ENCODE peak calls at places on chromosomes 3 and 15, in nine cellular contexts. U is AG04449, W is HCT116, S is tibial nerve, K is brain microvascular endothelial cell, Z is NB4, I is neural progenitor cell, B is cardiac muscle cell, V is dorsolateral prefrontal cortex. H is an unnamed sample.

GRCh38 chr15:52780172-52780980 is 9.8 kb downstream of the ONECUT1 start:
- DNase-seq in U (no peak), W (peak), S (peak), K (peak), Z (peak), I (peak), B (peak), V (peak), H (peak)

GRCh38 chr3:137041251-137041650 is 83.5 kb downstream of the IL20RB start:
- DNase-seq in U (no peak), W (no peak), S (no peak), K (no peak), Z (no peak), I (no peak), B (no peak), V (no peak), H (no peak)

GRCh38 chr3:31503456-31503855 is 29.3 kb upstream of the STT3B start:
- DNase-seq in U (no peak), W (no peak), S (no peak), K (no peak), Z (no peak), I (no peak), B (no peak), V (no peak), H (no peak)

GRCh38 chr15:92879949-92880725 is 20.0 kb upstream of the CHD2 start:
- DNase-seq in U (no peak), W (no peak), S (no peak), K (no peak), Z (no peak), I (peak), B (no peak), V (no peak), H (no peak)

GRCh38 chr3:111749171-111750170 is 109.6 kb upstream of the PHLDB2 start:
- DNase-seq in U (no peak), W (no peak), S (no peak), K (no peak), Z (no peak), I (no peak), B (no peak), V (no peak), H (no peak)

GRCh38 chr3:16343101-16343500 is 78.1 kb downstream of the OXNAD1 start:
- DNase-seq in U (no peak), W (no peak), S (no peak), K (no peak), Z (no peak), I (no peak), B (no peak), V (no peak), H (no peak)

GRCh38 chr3:9122732-9123364 is 126.6 kb downstream of the SRGAP3 start:
- DNase-seq in U (no peak), W (no peak), S (no peak), K (no peak), Z (no peak), I (no peak), B (no peak), V (no peak), H (no peak)

GRCh38 chr3:47781326-47781684 is 388 bp downstream of the SMARCC1 start:
- DNase-seq in U (no peak), W (no peak), S (peak), K (peak), Z (peak), I (peak), B (peak), V (peak), H (peak)

GRCh38 chr3:16883726-16884083 is 1.1 kb upstream of the PLCL2 start:
- DNase-seq in U (no peak), W (no peak), S (peak), K (no peak), Z (no peak), I (no peak), B (no peak), V (no peak), H (no peak)

GRCh38 chr3:28273837-28274236 is 32.4 kb downstream of the CMC1 start:
- DNase-seq in U (no peak), W (no peak), S (no peak), K (no peak), Z (no peak), I (no peak), B (no peak), V (no peak), H (no peak)

GRCh38 chr3:114499986-114500385 is 206.2 kb downstream of the TIGIT start:
- DNase-seq in U (no peak), W (no peak), S (no peak), K (peak), Z (no peak), I (no peak), B (no peak), V (no peak), H (no peak)

GRCh38 chr3:160205606-160206005 is 19.6 kb upstream of the C3orf80 start:
- DNase-seq in U (no peak), W (no peak), S (no peak), K (no peak), Z (no peak), I (no peak), B (no peak), V (no peak), H (no peak)

GRCh38 chr3:160213181-160213580 is 12.0 kb upstream of the C3orf80 start:
- DNase-seq in U (no peak), W (no peak), S (no peak), K (no peak), Z (no peak), I (no peak), B (no peak), V (no peak), H (no peak)

GRCh38 chr3:160210799-160211221 is 14.4 kb upstream of the C3orf80 start:
- DNase-seq in U (peak), W (peak), S (no peak), K (peak), Z (peak), I (no peak), B (no peak), V (no peak), H (no peak)
- TF ChIP-seq CTCF in U (peak), W (peak), S (no peak), K (peak), Z (peak), I (peak), B (peak), V (no peak), H (no peak)

GRCh38 chr15:74789741-74790079 is 7.8 kb downstream of the CSK start:
- DNase-seq in U (no peak), W (no peak), S (no peak), K (no peak), Z (no peak), I (no peak), B (no peak), V (no peak), H (no peak)
- H3K4me3 ChIP-seq in U (no peak), W (no peak), S (no peak), K (no peak), Z (peak), I (no peak), B (no peak), V (no peak), H (peak)

DNA sequence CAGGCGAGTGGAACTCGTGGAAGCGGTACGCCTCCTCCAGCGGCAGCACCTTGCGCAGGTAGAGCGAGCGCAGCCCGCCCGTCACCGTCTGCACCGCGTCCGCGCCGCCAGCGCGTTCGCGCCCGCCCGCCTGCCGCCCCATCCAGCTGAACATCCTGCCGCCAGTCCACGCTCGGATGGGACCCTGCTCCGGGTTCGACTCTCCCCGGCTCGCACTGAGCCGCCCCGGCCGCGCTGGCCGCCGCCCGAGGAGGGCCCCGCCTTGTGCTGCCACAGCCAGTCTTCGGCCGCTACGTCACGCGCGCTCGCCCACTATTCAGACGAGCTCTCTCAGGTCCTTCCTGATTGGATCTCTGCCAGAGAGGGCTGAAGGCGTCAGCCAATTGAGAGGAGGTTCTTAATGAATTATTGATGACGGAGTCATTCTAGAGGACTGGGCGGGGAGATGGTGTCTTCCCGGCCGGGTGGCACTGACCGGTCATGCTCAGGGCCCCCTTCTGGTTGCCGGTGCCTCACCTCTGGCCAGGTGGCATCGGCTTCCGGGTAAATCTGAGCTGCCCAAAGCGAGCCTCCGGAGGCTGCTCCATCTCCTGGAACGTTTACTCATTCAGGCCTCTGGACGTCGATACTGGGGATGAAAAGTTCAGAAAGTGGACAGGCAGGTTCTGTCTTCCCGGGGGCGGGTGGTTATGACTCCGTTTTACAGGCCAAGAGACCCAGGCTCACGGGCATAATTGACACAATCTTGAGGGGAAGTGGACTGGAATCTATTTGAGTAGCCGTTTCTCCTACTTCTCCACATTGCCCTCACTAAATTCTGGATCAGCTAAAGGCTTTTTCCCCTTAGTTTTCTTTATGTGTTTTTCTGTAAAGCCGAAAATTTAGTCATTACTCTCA is at the start of gene EHD4:
- DNase-seq in U (peak), W (peak), S (peak), K (peak), Z (peak), I (peak), B (peak), V (peak), H (peak)
- TF ChIP-seq CTCF in U (peak), W (peak), S (no peak), K (peak), Z (peak), I (peak), B (peak), V (peak), H (peak)

GRCh38 chr3:184258926-184259325 is 2.4 kb downstream of the CAMK2N2 start:
- DNase-seq in U (no peak), W (no peak), S (no peak), K (no peak), Z (no peak), I (no peak), B (no peak), V (no peak), H (no peak)
- H3K4me3 ChIP-seq in U (no peak), W (no peak), S (no peak), K (no peak), Z (no peak), I (no peak), B (no peak), V (no peak), H (no peak)

GRCh38 chr3:5227812-5228211 is 40.3 kb downstream of the EDEM1 start:
- DNase-seq in U (no peak), W (no peak), S (no peak), K (no peak), Z (peak), I (no peak), B (no peak), V (no peak), H (no peak)

GRCh38 chr3:5231067-5231466 is 43.6 kb downstream of the EDEM1 start:
- DNase-seq in U (no peak), W (no peak), S (no peak), K (no peak), Z (no peak), I (no peak), B (no peak), V (no peak), H (no peak)

GRCh38 chr3:5222283-5223005 is 34.9 kb downstream of the EDEM1 start:
- DNase-seq in U (no peak), W (no peak), S (no peak), K (no peak), Z (no peak), I (no peak), B (no peak), V (no peak), H (no peak)

GRCh38 chr3:5229414-5229813 is 41.9 kb downstream of the EDEM1 start:
- DNase-seq in U (no peak), W (no peak), S (no peak), K (no peak), Z (no peak), I (no peak), B (no peak), V (no peak), H (no peak)

GRCh38 chr3:5226783-5227182 is 39.3 kb downstream of the EDEM1 start:
- DNase-seq in U (peak), W (peak), S (no peak), K (no peak), Z (peak), I (no peak), B (peak), V (no peak), H (no peak)
- TF ChIP-seq CTCF in U (peak), W (peak), S (peak), K (peak), Z (peak), I (peak), B (peak), V (peak), H (peak)

DNA sequence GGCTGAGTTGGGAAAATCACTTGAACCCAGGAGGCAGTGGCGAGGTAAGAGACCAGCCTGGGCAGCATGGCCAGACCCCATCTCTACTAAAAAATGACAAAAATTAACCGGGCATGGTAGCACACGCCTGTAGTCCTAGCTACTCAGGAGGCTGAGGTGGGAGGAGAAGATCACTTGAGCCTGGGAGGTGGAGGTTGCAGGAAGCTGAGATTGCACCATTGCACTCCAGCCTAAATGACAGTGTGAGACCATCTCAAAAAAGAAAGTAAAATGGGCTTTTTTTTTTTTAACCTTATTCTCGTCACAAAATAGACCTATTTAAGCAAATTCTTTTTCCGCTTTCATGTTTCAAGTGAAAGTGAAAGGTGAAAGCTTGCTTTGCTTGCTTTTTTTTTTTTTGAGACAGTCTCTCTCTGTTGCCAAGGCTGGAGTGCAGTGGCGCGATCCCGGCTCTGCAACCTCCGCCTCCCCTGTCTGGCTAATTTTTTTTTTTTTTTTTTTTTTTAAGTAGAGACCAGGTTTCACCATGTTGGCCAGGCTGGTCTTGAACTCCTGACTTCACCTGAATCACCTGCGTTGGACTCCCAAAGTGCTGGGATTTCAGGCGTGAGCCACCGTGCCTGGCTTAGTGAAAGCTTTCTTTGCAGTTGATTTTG is 3.6 kb downstream of the PDIA3 start:
- DNase-seq in U (no peak), W (no peak), S (no peak), K (no peak), Z (peak), I (no peak), B (no peak), V (no peak), H (peak)
- H3K4me3 ChIP-seq in U (no peak), W (no peak), S (no peak), K (no peak), Z (peak), I (no peak), B (no peak), V (no peak), H (peak)